ENCODE peak calls at places on chromosomes 1 and 21, in ten cellular contexts. One of them, this sample, is unnamed.

GRCh38 chr1:220552672-220553258 is 24.8 kb downstream of the MARK1 start:
- DNase-seq in amniotic stem cell: no peak
- DNase-seq in effector CD4-positive, alpha-beta T cell: no peak
- DNase-seq in NCI-H1105: no peak
- DNase-seq in ACHN: no peak
- DNase-seq in activated naive CD4-positive, alpha-beta T cell: no peak
- DNase-seq in uterus: no peak
- DNase-seq in lower leg skin: no peak
- DNase-seq in NCI-H510A treated with DMSO at 0.1 percent for 48 hours: no peak
- DNase-seq in NCI-H2029: no peak
- DNase-seq in this sample: no peak

GRCh38 chr1:20732588-20733360 is at the start of gene SH2D5:
- DNase-seq in activated naive CD4-positive, alpha-beta T cell: peak
- DNase-seq in lower leg skin: peak
- DNase-seq in NCI-H1105: peak
- DNase-seq in NCI-H2029: peak
- DNase-seq in NCI-H510A treated with DMSO at 0.1 percent for 48 hours: peak
- DNase-seq in amniotic stem cell: peak
- DNase-seq in uterus: peak
- DNase-seq in ACHN: peak
- DNase-seq in effector CD4-positive, alpha-beta T cell: peak
- DNase-seq in this sample: peak

GRCh38 chr1:12450090-12450764 is 167.8 kb downstream of the DHRS3 start:
- DNase-seq in lower leg skin: no peak
- DNase-seq in amniotic stem cell: no peak
- DNase-seq in NCI-H1105: peak
- DNase-seq in NCI-H510A treated with DMSO at 0.1 percent for 48 hours: peak
- DNase-seq in ACHN: no peak
- DNase-seq in activated naive CD4-positive, alpha-beta T cell: no peak
- DNase-seq in uterus: no peak
- DNase-seq in effector CD4-positive, alpha-beta T cell: no peak
- DNase-seq in NCI-H2029: peak
- DNase-seq in this sample: no peak

GRCh38 chr1:208003241-208003640 is 92.3 kb upstream of the CD34 start:
- DNase-seq in uterus: no peak
- DNase-seq in activated naive CD4-positive, alpha-beta T cell: no peak
- DNase-seq in ACHN: no peak
- DNase-seq in amniotic stem cell: no peak
- DNase-seq in NCI-H510A treated with DMSO at 0.1 percent for 48 hours: no peak
- DNase-seq in effector CD4-positive, alpha-beta T cell: no peak
- DNase-seq in lower leg skin: no peak
- DNase-seq in NCI-H1105: no peak
- DNase-seq in NCI-H2029: no peak
- DNase-seq in this sample: no peak

GRCh38 chr21:42305707-42306147 is 9.5 kb downstream of the TFF3 start:
- DNase-seq in NCI-H2029: no peak
- DNase-seq in amniotic stem cell: no peak
- DNase-seq in lower leg skin: peak
- DNase-seq in NCI-H510A treated with DMSO at 0.1 percent for 48 hours: no peak
- DNase-seq in uterus: no peak
- DNase-seq in activated naive CD4-positive, alpha-beta T cell: no peak
- DNase-seq in effector CD4-positive, alpha-beta T cell: no peak
- DNase-seq in NCI-H1105: no peak
- DNase-seq in ACHN: no peak
- DNase-seq in this sample: no peak

GRCh38 chr21:15437873-15438272 is 291.9 kb upstream of the USP25 start:
- DNase-seq in activated naive CD4-positive, alpha-beta T cell: no peak
- DNase-seq in NCI-H2029: no peak
- DNase-seq in lower leg skin: no peak
- DNase-seq in uterus: no peak
- DNase-seq in ACHN: no peak
- DNase-seq in NCI-H510A treated with DMSO at 0.1 percent for 48 hours: no peak
- DNase-seq in effector CD4-positive, alpha-beta T cell: no peak
- DNase-seq in amniotic stem cell: no peak
- DNase-seq in NCI-H1105: no peak
- DNase-seq in this sample: no peak

GRCh38 chr1:59671066-59671952 is 143.4 kb upstream of the HOOK1 start:
- DNase-seq in effector CD4-positive, alpha-beta T cell: no peak
- DNase-seq in uterus: no peak
- DNase-seq in NCI-H2029: no peak
- DNase-seq in activated naive CD4-positive, alpha-beta T cell: no peak
- DNase-seq in lower leg skin: no peak
- DNase-seq in amniotic stem cell: no peak
- DNase-seq in ACHN: no peak
- DNase-seq in NCI-H1105: no peak
- DNase-seq in NCI-H510A treated with DMSO at 0.1 percent for 48 hours: no peak
- DNase-seq in this sample: no peak

GRCh38 chr1:240831191-240831631 is 219.3 kb upstream of the GREM2 start:
- DNase-seq in effector CD4-positive, alpha-beta T cell: no peak
- DNase-seq in amniotic stem cell: peak
- DNase-seq in uterus: no peak
- DNase-seq in ACHN: no peak
- DNase-seq in lower leg skin: no peak
- DNase-seq in NCI-H510A treated with DMSO at 0.1 percent for 48 hours: no peak
- DNase-seq in NCI-H2029: no peak
- DNase-seq in NCI-H1105: no peak
- DNase-seq in activated naive CD4-positive, alpha-beta T cell: no peak
- DNase-seq in this sample: no peak

GRCh38 chr1:70143052-70143659 is 62.2 kb downstream of the LRRC40 start:
- DNase-seq in effector CD4-positive, alpha-beta T cell: no peak
- DNase-seq in NCI-H2029: no peak
- DNase-seq in NCI-H510A treated with DMSO at 0.1 percent for 48 hours: no peak
- DNase-seq in uterus: no peak
- DNase-seq in lower leg skin: no peak
- DNase-seq in NCI-H1105: no peak
- DNase-seq in activated naive CD4-positive, alpha-beta T cell: no peak
- DNase-seq in ACHN: peak
- DNase-seq in amniotic stem cell: peak
- DNase-seq in this sample: no peak

GRCh38 chr1:164617607-164618564 is 58.9 kb downstream of the PBX1 start:
- DNase-seq in lower leg skin: no peak
- DNase-seq in NCI-H2029: no peak
- DNase-seq in NCI-H510A treated with DMSO at 0.1 percent for 48 hours: peak
- DNase-seq in uterus: no peak
- DNase-seq in NCI-H1105: peak
- DNase-seq in ACHN: peak
- DNase-seq in activated naive CD4-positive, alpha-beta T cell: no peak
- DNase-seq in effector CD4-positive, alpha-beta T cell: no peak
- DNase-seq in amniotic stem cell: no peak
- DNase-seq in this sample: no peak

GRCh38 chr1:197130677-197131304 is 15.7 kb downstream of the ASPM start:
- DNase-seq in uterus: no peak
- DNase-seq in lower leg skin: no peak
- DNase-seq in NCI-H510A treated with DMSO at 0.1 percent for 48 hours: no peak
- DNase-seq in activated naive CD4-positive, alpha-beta T cell: no peak
- DNase-seq in NCI-H1105: no peak
- DNase-seq in ACHN: peak
- DNase-seq in NCI-H2029: no peak
- DNase-seq in amniotic stem cell: no peak
- DNase-seq in effector CD4-positive, alpha-beta T cell: no peak
- DNase-seq in this sample: no peak

GRCh38 chr1:98288494-98288893 is 367.7 kb upstream of the DPYD start:
- DNase-seq in NCI-H510A treated with DMSO at 0.1 percent for 48 hours: no peak
- DNase-seq in NCI-H2029: no peak
- DNase-seq in uterus: no peak
- DNase-seq in lower leg skin: no peak
- DNase-seq in effector CD4-positive, alpha-beta T cell: no peak
- DNase-seq in activated naive CD4-positive, alpha-beta T cell: no peak
- DNase-seq in amniotic stem cell: no peak
- DNase-seq in NCI-H1105: no peak
- DNase-seq in ACHN: no peak
- DNase-seq in this sample: no peak

GRCh38 chr1:116095027-116095426 is 16.2 kb upstream of the MAB21L3 start:
- DNase-seq in amniotic stem cell: no peak
- DNase-seq in NCI-H510A treated with DMSO at 0.1 percent for 48 hours: no peak
- DNase-seq in activated naive CD4-positive, alpha-beta T cell: no peak
- DNase-seq in NCI-H2029: no peak
- DNase-seq in lower leg skin: no peak
- DNase-seq in ACHN: no peak
- DNase-seq in effector CD4-positive, alpha-beta T cell: no peak
- DNase-seq in uterus: no peak
- DNase-seq in NCI-H1105: no peak
- DNase-seq in this sample: no peak

This sample was measured in omental fat pad.